ENCODE peak calls at places on chromosome 21, in eight cellular contexts. R, C, H, X, E, T, O and A are unnamed samples.

GRCh38 chr21:37176716-37177115 is 90.4 kb downstream of the VPS26C start:
- DNase-seq in R (no peak), C (no peak), H (no peak), X (no peak), E (no peak), T (no peak), O (no peak), A (no peak)

GRCh38 chr21:37219766-37220432 is 47.2 kb downstream of the VPS26C start:
- DNase-seq in R (no peak), C (no peak), H (no peak), X (no peak), E (no peak), T (no peak), O (no peak), A (no peak)

GRCh38 chr21:16842716-16843115 is 670.1 kb upstream of the CXADR start:
- DNase-seq in R (no peak), C (no peak), H (no peak), X (no peak), E (no peak), T (no peak), O (no peak), A (peak)

GRCh38 chr21:42156690-42157605 is 62.0 kb upstream of the ABCG1 start:
- DNase-seq in R (peak), C (no peak), H (peak), X (no peak), E (no peak), T (no peak), O (no peak), A (no peak)

GRCh38 chr21:43934116-43934515 is 69.1 kb downstream of the AGPAT3 start:
- DNase-seq in R (no peak), C (no peak), H (no peak), X (no peak), E (no peak), T (no peak), O (no peak), A (no peak)

GRCh38 chr21:42147386-42148020 is 71.4 kb upstream of the ABCG1 start:
- DNase-seq in R (peak), C (no peak), H (no peak), X (no peak), E (no peak), T (peak), O (no peak), A (no peak)

GRCh38 chr21:42669069-42669468 is 15.6 kb downstream of the PDE9A start:
- DNase-seq in R (no peak), C (no peak), H (peak), X (no peak), E (no peak), T (peak), O (no peak), A (no peak)

GRCh38 chr21:36613554-36613953 is 85.4 kb upstream of the SIM2 start:
- DNase-seq in R (no peak), C (no peak), H (no peak), X (no peak), E (no peak), T (no peak), O (no peak), A (no peak)

GRCh38 chr21:37849703-37850102 is 66.6 kb downstream of the KCNJ6 start:
- DNase-seq in R (no peak), C (no peak), H (peak), X (no peak), E (no peak), T (no peak), O (no peak), A (peak)

GRCh38 chr21:43268804-43269186 is 100.0 kb downstream of the CRYAA start:
- DNase-seq in R (no peak), C (no peak), H (no peak), X (no peak), E (no peak), T (no peak), O (no peak), A (no peak)

GRCh38 chr21:16243396-16243795 is 513.6 kb downstream of the USP25 start:
- DNase-seq in R (no peak), C (no peak), H (no peak), X (no peak), E (no peak), T (no peak), O (no peak), A (no peak)

GRCh38 chr21:26795398-26795790 is 49.8 kb downstream of the ADAMTS1 start:
- DNase-seq in R (no peak), C (no peak), H (no peak), X (no peak), E (no peak), T (no peak), O (no peak), A (no peak)

GRCh38 chr21:37704751-37705150 is 211.5 kb downstream of the KCNJ6 start:
- DNase-seq in R (no peak), C (no peak), H (no peak), X (no peak), E (no peak), T (no peak), O (no peak), A (no peak)

GRCh38 chr21:9753943-9754342 is 767.4 kb upstream of the TPTE start:
- DNase-seq in R (no peak), C (no peak), H (no peak), X (no peak), E (no peak), T (no peak), O (no peak), A (no peak)

GRCh38 chr21:15063081-15063820 is 1.5 kb downstream of the NRIP1 start:
- DNase-seq in R (peak), C (peak), H (peak), X (peak), E (peak), T (no peak), O (no peak), A (no peak)

GRCh38 chr21:27047331-27048314 is 80.7 kb upstream of the ADAMTS5 start:
- DNase-seq in R (no peak), C (no peak), H (peak), X (peak), E (no peak), T (no peak), O (no peak), A (peak)

GRCh38 chr21:42486120-42486519 is 9.9 kb downstream of the RSPH1 start:
- DNase-seq in R (no peak), C (no peak), H (no peak), X (no peak), E (no peak), T (no peak), O (no peak), A (no peak)

GRCh38 chr21:43598416-43599120 is 60.7 kb downstream of the HSF2BP start:
- DNase-seq in R (no peak), C (no peak), H (peak), X (no peak), E (no peak), T (no peak), O (no peak), A (peak)

GRCh38 chr21:37338671-37339526 is 27.7 kb upstream of the DYRK1A start:
- DNase-seq in R (no peak), C (peak), H (peak), X (peak), E (peak), T (peak), O (peak), A (peak)

GRCh38 chr21:42569732-42570301 is 56.2 kb downstream of the SLC37A1 start:
- DNase-seq in R (peak), C (no peak), H (no peak), X (no peak), E (no peak), T (peak), O (no peak), A (no peak)

GRCh38 chr21:42666023-42666747 is 12.8 kb downstream of the PDE9A start:
- DNase-seq in R (no peak), C (no peak), H (no peak), X (no peak), E (no peak), T (no peak), O (no peak), A (no peak)

GRCh38 chr21:45283019-45283610 is 4.6 kb downstream of the POFUT2 start:
- DNase-seq in R (no peak), C (no peak), H (no peak), X (no peak), E (no peak), T (peak), O (no peak), A (no peak)

GRCh38 chr21:45280969-45281368 is 6.7 kb downstream of the POFUT2 start:
- DNase-seq in R (no peak), C (no peak), H (no peak), X (no peak), E (no peak), T (peak), O (no peak), A (no peak)

GRCh38 chr21:45280178-45280821 is 7.4 kb downstream of the POFUT2 start:
- DNase-seq in R (no peak), C (no peak), H (no peak), X (no peak), E (no peak), T (peak), O (no peak), A (no peak)

GRCh38 chr21:45282283-45283018 is 5.2 kb downstream of the POFUT2 start:
- DNase-seq in R (no peak), C (no peak), H (no peak), X (no peak), E (no peak), T (peak), O (no peak), A (no peak)

GRCh38 chr21:45281411-45282282 is 6.0 kb downstream of the POFUT2 start:
- DNase-seq in R (no peak), C (no peak), H (no peak), X (no peak), E (no peak), T (peak), O (no peak), A (no peak)
- TF ChIP-seq CTCF in R (no peak), C (no peak), H (no peak), X (no peak), E (no peak), T (no peak), O (no peak), A (no peak)

DNA sequence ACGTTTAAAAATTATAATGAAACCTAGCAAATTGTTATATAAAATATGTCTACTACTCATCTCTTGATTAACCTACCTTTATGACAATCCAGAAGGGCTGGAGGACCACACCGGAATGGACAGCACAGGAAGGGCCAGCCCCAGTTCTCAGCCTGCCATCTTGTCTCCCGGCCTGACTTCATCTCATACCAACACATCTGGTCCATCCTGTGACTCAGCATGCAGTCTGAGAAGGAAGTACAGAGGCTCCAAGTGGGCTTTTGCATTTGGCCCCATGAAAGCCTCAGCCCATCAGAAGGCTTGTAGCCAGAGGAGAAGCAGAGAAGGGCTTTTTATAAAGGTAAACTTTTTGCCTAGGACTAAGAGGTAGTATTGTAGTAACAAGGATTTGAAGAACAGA is 436.6 kb downstream of the MRPL39 start:
- DNase-seq in R (no peak), C (no peak), H (no peak), X (no peak), E (no peak), T (no peak), O (no peak), A (peak)
- H3K4me3 ChIP-seq in R (no peak), C (no peak), H (no peak), X (no peak), E (no peak), T (no peak), O (no peak), A (no peak)

GRCh38 chr21:35097525-35097924 is 48.4 kb upstream of the RUNX1 start:
- DNase-seq in R (no peak), C (no peak), H (no peak), X (no peak), E (no peak), T (no peak), O (no peak), A (no peak)

GRCh38 chr21:35099310-35099709 is 50.2 kb upstream of the RUNX1 start:
- DNase-seq in R (no peak), C (no peak), H (no peak), X (no peak), E (no peak), T (no peak), O (no peak), A (no peak)

GRCh38 chr21:35100351-35100771 is 51.3 kb upstream of the RUNX1 start:
- DNase-seq in R (no peak), C (no peak), H (no peak), X (no peak), E (no peak), T (no peak), O (no peak), A (no peak)

GRCh38 chr21:35095859-35096291 is 46.8 kb upstream of the RUNX1 start:
- DNase-seq in R (no peak), C (no peak), H (peak), X (no peak), E (no peak), T (no peak), O (no peak), A (peak)

DNA sequence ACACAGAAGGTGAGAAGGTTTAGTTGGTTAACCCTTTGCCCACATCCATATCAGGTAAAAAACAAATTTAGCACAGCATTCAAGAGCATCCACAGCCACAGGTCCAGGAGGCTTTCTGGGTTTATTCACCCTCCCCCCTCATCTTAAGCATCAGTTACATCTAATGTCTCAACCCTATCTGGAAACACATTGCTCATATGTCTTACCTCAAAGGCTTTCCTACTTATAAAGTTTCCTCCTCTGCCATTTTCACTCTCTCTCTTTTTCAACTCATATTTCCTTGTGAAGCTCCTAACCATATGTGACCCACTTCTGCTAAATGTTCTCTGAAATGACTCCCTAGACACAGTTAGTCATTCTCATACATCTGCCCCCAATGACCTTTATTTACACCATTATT is 47.9 kb upstream of the RUNX1 start:
- DNase-seq in R (no peak), C (no peak), H (no peak), X (no peak), E (no peak), T (no peak), O (no peak), A (no peak)
- TF ChIP-seq CTCF in R (no peak), C (no peak), H (no peak), X (no peak), E (no peak), T (no peak), O (no peak), A (no peak)

DNA sequence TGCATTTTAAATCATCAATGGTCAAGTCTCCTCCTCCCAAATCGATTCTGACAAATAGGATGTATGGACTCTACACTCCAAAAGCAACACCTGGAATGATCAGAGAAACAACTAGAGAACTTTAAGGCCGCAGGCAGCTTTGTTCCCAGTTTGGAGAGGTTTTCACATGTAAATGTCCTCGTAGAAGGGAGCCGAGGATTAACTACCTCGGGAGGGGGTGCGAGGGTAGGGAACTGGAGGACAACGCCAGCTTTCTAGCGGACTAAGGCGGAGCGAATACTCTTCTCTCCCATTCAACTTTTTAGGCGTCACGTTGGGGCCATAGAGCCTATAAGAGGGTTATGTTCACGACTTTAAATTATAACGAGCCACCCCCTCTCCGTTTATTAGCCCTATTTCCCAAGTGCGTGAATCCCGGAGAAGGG is 1.2 kb downstream of the SCAF4 start:
- DNase-seq in R (no peak), C (peak), H (peak), X (no peak), E (no peak), T (no peak), O (no peak), A (no peak)
- H3K4me3 ChIP-seq in R (peak), C (peak), H (peak), X (peak), E (peak), T (peak), O (peak), A (peak)

DNA sequence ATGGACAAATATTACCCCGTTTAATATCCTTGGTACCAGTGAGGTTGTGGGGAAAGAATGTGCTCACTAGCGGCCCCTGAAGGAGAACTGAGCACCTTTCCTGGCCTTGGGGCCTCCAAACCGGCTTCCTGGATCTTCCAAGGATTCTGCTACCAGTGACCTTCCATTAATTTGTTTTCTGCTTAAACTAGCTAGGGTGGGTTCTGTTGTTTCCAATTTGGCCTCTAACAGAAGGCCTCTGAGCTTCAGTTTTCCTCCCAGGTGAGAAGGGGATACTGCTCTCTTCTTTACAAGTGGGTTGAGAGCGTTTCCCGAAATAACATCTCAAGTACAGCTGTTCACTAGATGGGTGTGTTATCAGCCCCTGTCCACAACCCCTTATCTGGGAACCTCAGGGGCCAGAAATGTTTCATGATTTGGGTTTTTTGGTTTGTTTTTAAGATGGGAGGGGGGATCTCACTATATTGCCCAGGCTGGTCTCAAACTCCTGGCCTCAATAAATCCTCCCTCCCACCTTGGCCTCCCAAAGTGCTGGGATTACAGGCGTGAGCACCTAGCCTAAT is 16.9 kb upstream of the IFNGR2 start:
- DNase-seq in R (no peak), C (peak), H (peak), X (no peak), E (no peak), T (no peak), O (no peak), A (no peak)
- TF ChIP-seq CTCF in R (no peak), C (peak), H (peak), X (peak), E (peak), T (no peak), O (no peak), A (peak)

GRCh38 chr21:30408782-30409494 is 13.1 kb downstream of the KRTAP13-1 start:
- DNase-seq in R (peak), C (peak), H (peak), X (peak), E (peak), T (no peak), O (no peak), A (peak)
- H3K4me3 ChIP-seq in R (no peak), C (no peak), H (no peak), X (no peak), E (no peak), T (no peak), O (no peak), A (no peak)

DNA sequence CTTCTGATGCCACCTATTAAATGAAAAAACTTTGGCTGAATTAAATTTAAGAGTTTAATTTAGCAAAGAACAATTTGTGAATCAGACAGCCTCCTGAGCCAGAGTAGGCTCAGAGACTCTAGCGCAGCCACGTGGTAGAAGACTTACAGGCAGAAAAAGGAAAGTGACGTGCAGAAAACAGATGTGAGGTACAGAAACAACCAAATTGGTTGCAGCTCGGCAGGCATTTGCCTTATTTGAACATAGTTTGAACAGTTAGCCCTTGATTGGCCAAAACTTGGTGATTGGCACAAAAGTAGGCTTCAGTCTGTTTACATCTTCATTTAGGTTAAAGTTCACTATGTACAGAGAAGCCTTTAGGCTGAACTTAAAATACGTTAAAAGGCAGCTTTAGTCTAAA is 22.9 kb downstream of the TCP10L start:
- DNase-seq in R (no peak), C (peak), H (peak), X (peak), E (no peak), T (peak), O (no peak), A (peak)
- TF ChIP-seq CTCF in R (no peak), C (peak), H (peak), X (peak), E (peak), T (peak), O (peak), A (peak)